ENCODE peak calls at places on chromosomes 6 and 20, in seven cellular contexts. M is iPS DF 19.7, A is AG04449, F is iPS DF 6.9, T is uterus, L is naive B cell, J is Ammon's horn. K is an unnamed sample.

GRCh38 chr6:168583126-168583525 is 142.1 kb downstream of the SMOC2 start:
- DNase-seq in M (no peak), A (no peak), F (no peak), T (no peak), L (no peak), J (no peak), K (no peak)

GRCh38 chr6:56764081-56764566 is 121.4 kb upstream of the DST start:
- DNase-seq in M (no peak), A (no peak), F (no peak), T (no peak), L (no peak), J (peak), K (no peak)

GRCh38 chr20:23415958-23416583 is 5.2 kb downstream of the NAPB start:
- DNase-seq in M (no peak), A (no peak), F (no peak), T (no peak), L (no peak), J (no peak), K (peak)

GRCh38 chr6:12440981-12441380 is 150.8 kb downstream of the EDN1 start:
- DNase-seq in M (no peak), A (no peak), F (no peak), T (no peak), L (no peak), J (no peak), K (no peak)

GRCh38 chr6:90111387-90111786 is 185.3 kb downstream of the BACH2 start:
- DNase-seq in M (no peak), A (no peak), F (no peak), T (no peak), L (no peak), J (no peak), K (no peak)

GRCh38 chr6:111307275-111307858 is 175.7 kb downstream of the REV3L start:
- DNase-seq in M (no peak), A (no peak), F (no peak), T (no peak), L (no peak), J (no peak), K (no peak)

GRCh38 chr6:19837511-19838441 is 606 bp downstream of the ID4 start:
- DNase-seq in M (no peak), A (no peak), F (no peak), T (peak), L (no peak), J (no peak), K (no peak)

GRCh38 chr20:40265872-40266533 is 423.0 kb downstream of the MAFB start:
- DNase-seq in M (no peak), A (no peak), F (no peak), T (no peak), L (no peak), J (peak), K (no peak)

GRCh38 chr6:53014034-53014433 is 18.9 kb upstream of the GSTA4 start:
- DNase-seq in M (no peak), A (peak), F (no peak), T (no peak), L (no peak), J (no peak), K (no peak)

GRCh38 chr6:81900616-81901015 is 148.1 kb upstream of the TENT5A start:
- DNase-seq in M (no peak), A (no peak), F (no peak), T (no peak), L (no peak), J (no peak), K (no peak)

GRCh38 chr6:110884321-110884720 is 9.7 kb downstream of the AMD1 start:
- DNase-seq in M (no peak), A (no peak), F (no peak), T (no peak), L (no peak), J (no peak), K (no peak)

GRCh38 chr6:147301070-147301469 is 96.9 kb downstream of the STXBP5 start:
- DNase-seq in M (no peak), A (no peak), F (no peak), T (no peak), L (no peak), J (no peak), K (no peak)